ENCODE peak calls at places on chromosomes 4 and X, in seven cellular contexts. X, Y, E, A, P, Z and Q are unnamed samples. For H3K4me1, the result is how much of the 10 kb centered on the place peaks cover.

GRCh38 chr4:136749988-136750387 is 782.3 kb downstream of the PCDH18 start:
- DNase-seq in A (no peak), E (no peak), Y (no peak), Z (no peak), X (no peak), P (no peak), Q (no peak)

GRCh38 chr4:184384810-184385557 is 89.4 kb downstream of the IRF2 start:
- DNase-seq in A (no peak), E (no peak), Z (no peak), X (peak), P (no peak), Y (no peak), Q (no peak)

GRCh38 chr4:184286346-184286745 is 68.7 kb upstream of the ENPP6 start:
- DNase-seq in Y (no peak), E (no peak), Z (no peak), P (no peak), X (no peak), A (no peak), Q (no peak)

GRCh38 chrX:77900688-77901087 is 1.4 kb downstream of the COX7B start:
- DNase-seq in X (no peak), E (no peak), A (no peak), P (no peak), Z (no peak), Y (no peak), Q (no peak)

GRCh38 chr4:1464581-1465171 is 58.4 kb upstream of the NKX1-1 start:
- DNase-seq in Z (no peak), Y (no peak), P (no peak), E (peak), A (no peak), X (no peak), Q (no peak)

GRCh38 chr4:73831569-73831968 is 4.9 kb upstream of the CXCL6 start:
- DNase-seq in P (peak), E (no peak), X (no peak), Z (no peak), Y (no peak), A (no peak), Q (no peak)

GRCh38 chr4:7141151-7141550 is 51.2 kb upstream of the SORCS2 start:
- DNase-seq in P (no peak), Z (no peak), E (no peak), A (no peak), Y (no peak), X (no peak), Q (no peak)

GRCh38 chr4:38313999-38314561 is 349.9 kb upstream of the KLF3 start:
- DNase-seq in Z (no peak), E (no peak), A (no peak), X (peak), P (no peak), Y (no peak), Q (no peak)

GRCh38 chrX:9897761-9898161 is 69.4 kb upstream of the CLDN34 start:
- DNase-seq in A (no peak), Y (no peak), X (peak), E (no peak), Z (no peak), P (no peak), Q (no peak)

GRCh38 chrX:121641560-121641959 is 594.1 kb downstream of the GLUD2 start:
- DNase-seq in A (no peak), E (no peak), X (no peak), Y (no peak), P (no peak), Z (no peak), Q (no peak)

GRCh38 chr4:47642985-47643745 is 158.1 kb downstream of the ATP10D start:
- DNase-seq in X (peak), Z (no peak), A (no peak), E (no peak), Y (no peak), P (no peak), Q (no peak)

GRCh38 chr4:173231916-173232315 is 63.3 kb downstream of the GALNT7 start:
- DNase-seq in A (no peak), P (no peak), Z (no peak), X (peak), Y (no peak), E (no peak), Q (no peak)

GRCh38 chr4:75494563-75494962 is 19.6 kb downstream of the RCHY1 start:
- DNase-seq in Y (no peak), A (no peak), Z (no peak), E (no peak), X (peak), P (no peak), Q (no peak)

GRCh38 chr4:2341911-2342652 is 76.4 kb downstream of the ZFYVE28 start:
- DNase-seq in X (no peak), Z (peak), Y (peak), E (no peak), P (no peak), A (no peak), Q (no peak)

GRCh38 chrX:17588303-17588702 is 149.0 kb upstream of the SCML1 start:
- DNase-seq in A (no peak), E (no peak), X (no peak), Z (no peak), Y (no peak), P (no peak), Q (no peak)

GRCh38 chr4:3306465-3306864 is 13.6 kb downstream of the RGS12 start:
- DNase-seq in A (no peak), X (no peak), Y (no peak), Z (peak), P (no peak), E (peak), Q (no peak)

GRCh38 chrX:40854242-40854641 is 118.9 kb upstream of the MED14 start:
- DNase-seq in A (no peak), X (no peak), P (no peak), Z (no peak), Y (no peak), E (no peak), Q (no peak)

GRCh38 chrX:71302461-71303213 is 1.1 kb downstream of the ITGB1BP2 start:
- DNase-seq in P (no peak), E (no peak), X (no peak), A (no peak), Y (no peak), Z (no peak), Q (no peak)

GRCh38 chrX:20218809-20219505 is 47.8 kb downstream of the RPS6KA3 start:
- DNase-seq in A (peak), Y (peak), X (peak), E (no peak), Z (no peak), P (peak), Q (no peak)

GRCh38 chr4:121675715-121676114 is 21.1 kb downstream of the ANXA5 start:
- DNase-seq in A (no peak), P (no peak), X (peak), Y (no peak), E (no peak), Z (no peak), Q (no peak)

GRCh38 chr4:94680131-94680862 is 77.5 kb upstream of the BMPR1B start:
- DNase-seq in A (no peak), Y (no peak), Z (no peak), E (no peak), X (no peak), P (no peak), Q (no peak)

GRCh38 chr4:106277140-106277680 is 38.8 kb downstream of the TBCK start:
- DNase-seq in Z (no peak), A (no peak), Y (no peak), P (no peak), X (peak), E (no peak), Q (no peak)

GRCh38 chr4:125317526-125317880 is 2.7 kb downstream of the FAT4 start:
- DNase-seq in E (no peak), Y (peak), X (peak), A (peak), Z (peak), P (peak), Q (no peak)

GRCh38 chrX:49120104-49120503 is 3.4 kb downstream of the GPKOW start:
- DNase-seq in A (no peak), X (no peak), Y (no peak), P (no peak), E (no peak), Z (no peak), Q (no peak)

GRCh38 chr4:165715989-165716388 is 157.0 kb upstream of the TLL1 start:
- DNase-seq in E (no peak), Z (no peak), P (no peak), X (no peak), Y (no peak), A (no peak), Q (no peak)

GRCh38 chrX:18873189-18873791 is 110.6 kb downstream of the PHKA2 start:
- DNase-seq in Z (no peak), Y (peak), A (peak), P (peak), E (peak), X (peak), Q (no peak)

GRCh38 chrX:129798456-129798855 is 18.7 kb downstream of the SASH3 start:
- DNase-seq in Y (no peak), X (no peak), E (no peak), A (no peak), P (no peak), Z (no peak), Q (no peak)

GRCh38 chr4:47525154-47525819 is 40.2 kb downstream of the ATP10D start:
- DNase-seq in A (no peak), Y (peak), E (no peak), P (no peak), Z (no peak), X (peak), Q (no peak)

GRCh38 chr4:113979157-113979972 is at the start of gene ARSJ:
- DNase-seq in P (peak), A (peak), Z (peak), X (peak), E (peak), Y (peak), Q (no peak)

GRCh38 chrX:47215291-47215900 is 3.1 kb upstream of the CDK16 start:
- DNase-seq in Z (peak), Y (no peak), E (peak), X (no peak), P (no peak), A (no peak), Q (no peak)

GRCh38 chr4:77820836-77821561 is 1.8 kb upstream of the CNOT6L start:
- DNase-seq in E (no peak), P (no peak), X (peak), Z (no peak), Y (no peak), A (no peak), Q (no peak)

GRCh38 chr4:102585329-102585728 is 84.2 kb downstream of the NFKB1 start:
- DNase-seq in A (no peak), P (no peak), E (no peak), X (no peak), Z (no peak), Y (no peak), Q (no peak)

GRCh38 chrX:100263650-100264049 is 146.4 kb downstream of the PCDH19 start:
- DNase-seq in A (no peak), P (no peak), X (no peak), E (no peak), Y (no peak), Z (no peak), Q (no peak)

GRCh38 chrX:1582686-1583437 is 8.5 kb upstream of the AKAP17A start:
- DNase-seq in X (no peak), E (no peak), Y (no peak), P (no peak), Z (no peak), A (peak), Q (peak)

GRCh38 chr4:8315343-8316250 is 46.0 kb downstream of the HTRA3 start:
- DNase-seq in P (no peak), Y (peak), Z (peak), X (peak), E (peak), A (peak), Q (no peak)

GRCh38 chrX:154019061-154019621 is 561 bp downstream of the IRAK1 start:
- DNase-seq in X (no peak), Y (no peak), P (no peak), E (no peak), Z (no peak), A (no peak), Q (no peak)

GRCh38 chr4:130851107-130851506 is 1755.2 kb downstream of the C4orf33 start:
- DNase-seq in E (no peak), Y (no peak), A (no peak), P (no peak), Z (no peak), X (no peak), Q (no peak)
- H3K4me1 ChIP-seq in E (under half), Y (under half), A (under half), P (under half), Z (under half), X (under half), Q (under half)

GRCh38 chrX:28188526-28188925 is 207.3 kb upstream of the DCAF8L1 start:
- DNase-seq in X (no peak), P (no peak), Y (no peak), E (no peak), A (no peak), Z (no peak), Q (no peak)

DNA sequence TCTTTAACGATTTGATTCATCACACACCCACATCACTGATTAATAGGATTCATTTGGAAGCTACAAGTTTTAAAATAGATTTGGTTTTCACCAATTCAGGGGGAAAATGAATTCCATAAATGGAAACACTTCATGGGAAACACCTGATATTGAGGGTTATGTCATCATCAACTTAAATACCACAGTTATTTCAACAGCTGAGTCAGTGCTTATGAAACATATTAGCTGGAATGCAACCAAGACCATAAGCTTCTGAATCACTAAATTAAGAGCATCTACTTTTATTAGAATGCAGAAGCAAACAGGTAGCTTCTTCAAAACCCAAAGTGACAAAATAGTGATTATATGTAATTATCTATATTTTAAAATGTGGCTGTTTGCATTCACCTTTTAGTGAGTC is 207.8 kb upstream of the DCAF8L1 start:
- DNase-seq in Z (no peak), A (peak), Y (no peak), X (peak), E (no peak), P (no peak), Q (no peak)
- H3K4me1 ChIP-seq in Z (under half), A (under half), Y (under half), X (under half), E (under half), P (under half), Q (under half)

DNA sequence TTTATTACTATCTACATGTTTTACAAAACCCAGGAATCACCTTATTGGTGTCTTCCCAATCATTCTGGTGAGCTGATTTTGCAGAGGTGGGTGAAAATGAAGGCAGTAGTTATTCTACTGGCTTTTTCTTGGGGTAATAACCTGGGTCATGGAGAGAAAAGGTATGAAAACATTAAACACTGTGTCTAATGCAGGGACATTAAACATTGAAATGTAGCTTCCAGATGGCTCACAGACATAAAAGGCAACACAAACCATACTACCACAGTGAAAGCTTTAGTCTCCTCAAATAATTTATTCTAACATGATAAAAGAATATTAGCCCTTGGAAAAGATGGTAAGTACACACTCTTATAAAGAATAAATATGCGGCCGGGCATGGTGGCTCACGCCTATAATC is 8.0 kb downstream of the SETD7 start:
- DNase-seq in A (no peak), Y (no peak), X (no peak), E (no peak), P (no peak), Z (no peak), Q (no peak)
- H3K4me1 ChIP-seq in A (under half), Y (under half), X (under half), E (under half), P (under half), Z (under half), Q (under half)

DNA sequence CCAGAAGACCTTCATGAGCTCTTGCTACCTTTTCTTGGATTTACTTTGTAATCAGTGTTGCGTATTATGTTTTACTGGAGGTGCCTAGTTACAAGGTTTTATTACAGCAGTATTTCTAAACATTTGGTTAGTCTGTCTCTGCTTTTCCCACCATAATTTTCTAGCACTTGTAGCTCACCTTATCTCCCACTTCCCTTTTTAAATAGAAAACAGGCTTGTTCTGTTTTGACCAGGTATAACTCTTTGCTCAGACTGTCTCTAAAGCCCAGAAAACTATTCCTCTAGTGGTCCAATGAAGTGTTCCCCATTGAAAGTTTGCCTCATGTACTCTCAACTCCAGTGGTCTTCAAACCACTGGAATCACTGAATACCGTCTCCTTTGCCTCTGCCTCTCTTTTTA is 43.9 kb downstream of the AFF1 start:
- DNase-seq in E (no peak), X (no peak), Y (no peak), A (no peak), P (no peak), Z (no peak), Q (no peak)
- H3K4me1 ChIP-seq in E (under half), X (under half), Y (under half), A (under half), P (under half), Z (under half), Q (under half)

GRCh38 chr4:85367815-85368214 is 107.1 kb upstream of the ARHGAP24 start:
- DNase-seq in E (no peak), Z (no peak), A (no peak), Y (no peak), P (no peak), X (no peak), Q (no peak)

GRCh38 chr4:85368240-85368639 is 106.7 kb upstream of the ARHGAP24 start:
- DNase-seq in P (no peak), E (no peak), Z (no peak), Y (no peak), X (no peak), A (no peak), Q (no peak)

GRCh38 chr4:85370400-85371032 is 104.4 kb upstream of the ARHGAP24 start:
- DNase-seq in Z (no peak), A (no peak), X (peak), Y (no peak), P (peak), E (no peak), Q (no peak)

GRCh38 chr4:85369703-85370380 is 105.1 kb upstream of the ARHGAP24 start:
- DNase-seq in X (no peak), E (no peak), P (no peak), A (no peak), Y (no peak), Z (no peak), Q (no peak)

DNA sequence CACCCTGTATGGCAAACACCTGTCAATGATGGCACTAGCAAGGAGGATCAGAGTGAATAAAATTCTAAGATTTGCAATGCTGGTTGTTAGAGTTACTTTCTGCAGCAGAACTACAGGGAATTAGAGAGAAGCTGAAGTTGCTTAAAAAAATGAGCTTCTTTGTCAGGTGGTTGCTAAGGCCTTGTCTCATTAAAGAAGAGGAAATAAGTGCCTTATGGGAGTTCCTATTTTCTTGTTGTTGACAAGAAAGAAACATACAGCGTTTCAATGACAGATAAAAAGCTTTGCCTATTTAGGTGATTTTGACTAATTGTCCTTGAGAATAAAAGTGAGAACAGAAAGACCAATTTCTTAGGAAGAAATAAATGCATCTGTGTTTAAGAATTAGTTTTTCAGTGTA is 106.0 kb upstream of the ARHGAP24 start:
- DNase-seq in Z (no peak), Y (no peak), E (no peak), P (no peak), X (no peak), A (no peak), Q (no peak)
- H3K4me1 ChIP-seq in Z (under half), Y (under half), E (under half), P (under half), X (under half), A (under half), Q (under half)

DNA sequence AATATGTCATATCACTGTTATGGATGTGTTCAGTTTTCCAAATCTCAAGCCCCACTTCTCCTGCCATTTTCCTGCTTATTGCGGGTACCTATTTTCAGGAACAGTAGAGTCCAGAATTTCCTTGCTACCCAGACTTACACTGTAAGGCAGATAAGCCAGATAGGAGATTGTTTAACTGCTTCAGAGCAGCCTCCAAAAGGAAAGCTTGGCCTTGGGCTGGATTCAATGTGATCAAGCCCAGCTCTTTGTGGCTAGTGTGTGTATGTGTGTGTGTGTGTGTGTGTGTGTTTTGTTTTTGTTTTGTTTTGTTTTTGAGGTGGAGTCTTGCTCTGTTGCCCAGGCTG is 34.0 kb downstream of the RNF175 start:
- DNase-seq in A (no peak), P (no peak), E (no peak), Z (no peak), X (no peak), Y (no peak), Q (no peak)
- H3K4me1 ChIP-seq in A (under half), P (under half), E (under half), Z (under half), X (under half), Y (under half), Q (under half)

DNA sequence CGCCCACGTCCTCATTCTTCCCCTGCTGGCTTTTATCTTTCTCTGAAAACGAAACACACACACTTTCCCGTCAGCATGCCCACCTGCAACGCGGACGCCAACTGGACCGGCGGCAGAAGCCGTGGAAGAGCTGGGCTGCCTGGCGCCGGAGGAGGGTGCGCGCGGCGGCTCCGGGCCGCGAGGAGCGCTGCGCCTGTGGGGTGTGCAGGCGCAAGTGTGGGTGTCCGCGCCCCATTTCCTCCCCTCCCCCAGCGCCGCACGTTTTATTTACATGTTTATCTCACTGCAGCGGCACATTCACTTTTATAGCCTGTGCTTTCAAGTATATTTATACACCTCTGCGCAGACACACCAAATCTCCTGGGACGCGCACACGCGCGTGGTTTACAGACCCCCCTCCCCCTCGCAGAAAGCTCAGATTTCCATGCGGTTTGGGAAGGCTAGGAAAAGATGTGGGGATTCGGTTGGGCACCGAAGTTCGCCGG is 1.5 kb downstream of the PITX2 start:
- DNase-seq in X (no peak), Y (no peak), A (no peak), P (no peak), Z (no peak), E (no peak), Q (no peak)
- H3K4me1 ChIP-seq in X (under half), Y (under half), A (under half), P (under half), Z (under half), E (under half), Q (under half)